ENCODE peak calls at places on chromosome 2, in four cellular contexts. One of them, this sample, is unnamed.

GRCh38 chr2:163319006-163319405 is 416.8 kb downstream of the FIGN start:
- DNase-seq in fibroblast of mammary gland: peak
- DNase-seq in RWPE1: peak
- DNase-seq in endothelial cell: no peak
- DNase-seq in this sample: no peak

GRCh38 chr2:102301867-102302362 is 9.4 kb upstream of the IL1RL1 start:
- DNase-seq in RWPE1: no peak
- DNase-seq in fibroblast of mammary gland: peak
- DNase-seq in endothelial cell: peak
- DNase-seq in this sample: no peak

GRCh38 chr2:72893594-72894319 is 6.5 kb downstream of the SPR start:
- DNase-seq in RWPE1: peak
- DNase-seq in endothelial cell: peak
- DNase-seq in fibroblast of mammary gland: peak
- DNase-seq in this sample: peak

GRCh38 chr2:73253400-73253799 is 19.3 kb downstream of the CCT7 start:
- DNase-seq in endothelial cell: no peak
- DNase-seq in fibroblast of mammary gland: no peak
- DNase-seq in RWPE1: no peak
- DNase-seq in this sample: no peak

GRCh38 chr2:136381722-136382633 is 264.0 kb upstream of the CXCR4 start:
- DNase-seq in endothelial cell: no peak
- DNase-seq in RWPE1: no peak
- DNase-seq in fibroblast of mammary gland: no peak
- DNase-seq in this sample: no peak

GRCh38 chr2:132581917-132582316 is 88.1 kb downstream of the LYPD1 start:
- DNase-seq in fibroblast of mammary gland: no peak
- DNase-seq in RWPE1: no peak
- DNase-seq in endothelial cell: no peak
- DNase-seq in this sample: no peak

GRCh38 chr2:127670055-127670956 is 5.0 kb downstream of the LIMS2 start:
- DNase-seq in RWPE1: no peak
- DNase-seq in endothelial cell: no peak
- DNase-seq in fibroblast of mammary gland: no peak
- DNase-seq in this sample: no peak

GRCh38 chr2:223460774-223461211 is 141.4 kb downstream of the SCG2 start:
- DNase-seq in fibroblast of mammary gland: peak
- DNase-seq in RWPE1: peak
- DNase-seq in endothelial cell: no peak
- DNase-seq in this sample: no peak

GRCh38 chr2:85538507-85539360 is at the start of gene MAT2A:
- DNase-seq in endothelial cell: peak
- DNase-seq in RWPE1: peak
- DNase-seq in fibroblast of mammary gland: peak
- DNase-seq in this sample: peak

GRCh38 chr2:132937629-132938028 is 267.6 kb upstream of the LYPD1 start:
- DNase-seq in RWPE1: no peak
- DNase-seq in endothelial cell: no peak
- DNase-seq in fibroblast of mammary gland: no peak
- DNase-seq in this sample: peak

GRCh38 chr2:58081000-58081399 is 34.4 kb downstream of the VRK2 start:
- DNase-seq in fibroblast of mammary gland: peak
- DNase-seq in endothelial cell: no peak
- DNase-seq in RWPE1: no peak
- DNase-seq in this sample: no peak

GRCh38 chr2:193841389-193842150 is 1646.8 kb upstream of the TMEFF2 start:
- DNase-seq in endothelial cell: no peak
- DNase-seq in fibroblast of mammary gland: peak
- DNase-seq in RWPE1: no peak
- DNase-seq in this sample: no peak

GRCh38 chr2:239117831-239118230 is 269.9 kb downstream of the TWIST2 start:
- DNase-seq in endothelial cell: no peak
- DNase-seq in RWPE1: no peak
- DNase-seq in fibroblast of mammary gland: no peak
- DNase-seq in this sample: no peak

GRCh38 chr2:11856095-11856494 is 109.7 kb downstream of the LPIN1 start:
- DNase-seq in RWPE1: no peak
- DNase-seq in endothelial cell: no peak
- DNase-seq in fibroblast of mammary gland: no peak
- DNase-seq in this sample: no peak

GRCh38 chr2:137947714-137948336 is 16.4 kb upstream of the HNMT start:
- DNase-seq in RWPE1: peak
- DNase-seq in endothelial cell: peak
- DNase-seq in fibroblast of mammary gland: peak
- DNase-seq in this sample: peak

GRCh38 chr2:165162466-165162865 is 41.4 kb downstream of the SCN3A start:
- DNase-seq in fibroblast of mammary gland: no peak
- DNase-seq in RWPE1: no peak
- DNase-seq in endothelial cell: no peak
- DNase-seq in this sample: no peak

GRCh38 chr2:208128136-208128535 is 1.5 kb downstream of the CRYGC start:
- DNase-seq in fibroblast of mammary gland: no peak
- DNase-seq in endothelial cell: no peak
- DNase-seq in RWPE1: no peak
- DNase-seq in this sample: no peak

GRCh38 chr2:169363570-169364150 is 1.3 kb upstream of the LRP2 start:
- DNase-seq in endothelial cell: peak
- DNase-seq in RWPE1: no peak
- DNase-seq in fibroblast of mammary gland: peak
- DNase-seq in this sample: peak

GRCh38 chr2:67516899-67517530 is 119.9 kb downstream of the ETAA1 start:
- DNase-seq in endothelial cell: no peak
- DNase-seq in fibroblast of mammary gland: peak
- DNase-seq in RWPE1: no peak
- DNase-seq in this sample: no peak

GRCh38 chr2:207619764-207620203 is 5.4 kb downstream of the METTL21A start:
- DNase-seq in endothelial cell: no peak
- DNase-seq in fibroblast of mammary gland: no peak
- DNase-seq in RWPE1: no peak
- DNase-seq in this sample: no peak

GRCh38 chr2:109322646-109323045 is 193.6 kb downstream of the SH3RF3 start:
- DNase-seq in endothelial cell: no peak
- DNase-seq in RWPE1: no peak
- DNase-seq in fibroblast of mammary gland: no peak
- DNase-seq in this sample: no peak
- TF ChIP-seq CTCF in endothelial cell: no peak
- TF ChIP-seq CTCF in RWPE1: no peak
- TF ChIP-seq CTCF in fibroblast of mammary gland: no peak
- TF ChIP-seq CTCF in this sample: no peak

GRCh38 chr2:237665713-237666143 is 38.3 kb downstream of the LRRFIP1 start:
- DNase-seq in fibroblast of mammary gland: no peak
- DNase-seq in RWPE1: no peak
- DNase-seq in endothelial cell: no peak
- DNase-seq in this sample: no peak
- TF ChIP-seq CTCF in fibroblast of mammary gland: no peak
- TF ChIP-seq CTCF in RWPE1: no peak
- TF ChIP-seq CTCF in endothelial cell: no peak
- TF ChIP-seq CTCF in this sample: no peak

GRCh38 chr2:226794077-226794670 is 5.4 kb downstream of the IRS1 start:
- DNase-seq in RWPE1: no peak
- DNase-seq in fibroblast of mammary gland: peak
- DNase-seq in endothelial cell: no peak
- DNase-seq in this sample: no peak
- TF ChIP-seq CTCF in RWPE1: no peak
- TF ChIP-seq CTCF in fibroblast of mammary gland: no peak
- TF ChIP-seq CTCF in endothelial cell: no peak
- TF ChIP-seq CTCF in this sample: no peak

GRCh38 chr2:233358864-233359386 is 4.6 kb downstream of the DGKD start:
- DNase-seq in RWPE1: no peak
- DNase-seq in fibroblast of mammary gland: no peak
- DNase-seq in endothelial cell: no peak
- DNase-seq in this sample: no peak
- TF ChIP-seq CTCF in RWPE1: no peak
- TF ChIP-seq CTCF in fibroblast of mammary gland: no peak
- TF ChIP-seq CTCF in endothelial cell: no peak
- TF ChIP-seq CTCF in this sample: no peak